ENCODE peak calls at places on chromosome 19, in five cellular contexts. S is thyroid gland; L is activated CD4-positive, CD25-positive, alpha-beta regulatory T cell treated with anti-CD3 and anti-CD28 coated beads, Interleukin-2, amount 50 U/mL, for 16 hours; J is astrocyte; U is fibroblast of pulmonary artery. X is an unnamed sample.

GRCh38 chr19:1465191-1466016 is 13.6 kb downstream of the C19orf25 start:
- DNase-seq in U (no peak), J (no peak), S (peak), L (no peak), X (no peak)

GRCh38 chr19:17575871-17576757 is 20.7 kb downstream of the COLGALT1 start:
- DNase-seq in U (no peak), L (no peak), S (no peak), J (no peak), X (peak)

GRCh38 chr19:11383706-11384048 is 437 bp downstream of the EPOR start:
- DNase-seq in L (no peak), S (no peak), U (no peak), J (no peak), X (no peak)

GRCh38 chr19:55283548-55284393 is at the start of gene BRSK1:
- DNase-seq in U (peak), S (no peak), J (peak), L (no peak), X (peak)

GRCh38 chr19:49746206-49746958 is 16.7 kb downstream of the TSKS start:
- DNase-seq in S (peak), J (peak), L (peak), U (peak), X (peak)

GRCh38 chr19:13207237-13208130 is 57.3 kb downstream of the IER2 start:
- DNase-seq in U (no peak), S (no peak), J (no peak), L (no peak), X (no peak)

GRCh38 chr19:4889034-4889825 is 13.5 kb downstream of the ARRDC5 start:
- DNase-seq in U (peak), S (no peak), J (peak), L (no peak), X (no peak)

GRCh38 chr19:42313096-42313839 is at the start of gene TMEM145:
- DNase-seq in S (no peak), L (no peak), U (peak), J (peak), X (peak)

GRCh38 chr19:19591133-19591825 is 27.2 kb downstream of the PBX4 start:
- DNase-seq in J (peak), S (peak), U (peak), L (peak), X (no peak)

GRCh38 chr19:35973487-35973886 is 21.5 kb upstream of the SDHAF1 start:
- DNase-seq in J (no peak), L (no peak), U (no peak), S (no peak), X (no peak)

X was measured in DND-41.